ENCODE peak calls at places on chromosomes 1 and 21, in six cellular contexts. R, V, P, T, W and Z are unnamed samples.

GRCh38 chr1:153428790-153429189 is 12.5 kb downstream of the S100A7A start:
- DNase-seq in T (no peak), V (no peak), P (no peak), R (no peak), W (no peak), Z (peak)

GRCh38 chr1:225980005-225980404 is 19.1 kb downstream of the SDE2 start:
- DNase-seq in V (no peak), R (no peak), T (no peak), W (no peak), P (no peak), Z (no peak)

GRCh38 chr1:80582980-80583379 is 1217.8 kb upstream of the ADGRL2 start:
- DNase-seq in T (no peak), R (no peak), W (no peak), V (no peak), P (no peak), Z (no peak)

GRCh38 chr21:35441868-35442582 is 392.9 kb upstream of the RUNX1 start:
- DNase-seq in V (no peak), T (no peak), W (no peak), P (no peak), R (no peak), Z (no peak)

GRCh38 chr21:21731626-21732025 is 733.4 kb downstream of the NCAM2 start:
- DNase-seq in P (no peak), V (no peak), T (no peak), W (no peak), R (no peak), Z (no peak)

GRCh38 chr1:114979278-114979891 is 50.2 kb upstream of the TSHB start:
- DNase-seq in P (peak), T (peak), R (peak), V (peak), W (peak), Z (peak)

GRCh38 chr1:214549604-214550338 is 1.6 kb downstream of the PTPN14 start:
- DNase-seq in W (no peak), V (no peak), T (peak), P (no peak), R (no peak), Z (no peak)

GRCh38 chr1:98817830-98818229 is 156.3 kb downstream of the SNX7 start:
- DNase-seq in R (no peak), P (no peak), T (no peak), V (no peak), W (no peak), Z (no peak)

GRCh38 chr1:226181996-226182714 is 4.4 kb downstream of the ACBD3 start:
- DNase-seq in P (peak), T (peak), V (peak), R (peak), W (no peak), Z (peak)

GRCh38 chr1:2236695-2237677 is 8.9 kb downstream of the SKI start:
- DNase-seq in V (no peak), R (no peak), T (no peak), P (no peak), W (no peak), Z (peak)

GRCh38 chr1:66296901-66297300 is 237.1 kb upstream of the SGIP1 start:
- DNase-seq in W (no peak), V (no peak), R (no peak), T (no peak), P (no peak), Z (no peak)

GRCh38 chr1:185373813-185374524 is 56.9 kb upstream of the IVNS1ABP start:
- DNase-seq in V (no peak), P (no peak), T (peak), W (no peak), R (no peak), Z (no peak)

GRCh38 chr1:86356247-86356646 is 39.9 kb downstream of the ODF2L start:
- DNase-seq in W (no peak), T (no peak), R (no peak), V (no peak), P (no peak), Z (no peak)

GRCh38 chr1:62306065-62306464 is 13.2 kb downstream of the KANK4 start:
- DNase-seq in W (no peak), P (no peak), R (no peak), V (no peak), T (no peak), Z (no peak)

GRCh38 chr21:34337741-34338140 is 26.1 kb upstream of the KCNE2 start:
- DNase-seq in W (no peak), T (peak), P (no peak), V (no peak), R (peak), Z (peak)

GRCh38 chr1:80417651-80418050 is 1383.1 kb upstream of the ADGRL2 start:
- DNase-seq in R (peak), P (no peak), V (no peak), W (no peak), T (peak), Z (no peak)

GRCh38 chr1:178143730-178144343 is 49.9 kb downstream of the RASAL2 start:
- DNase-seq in V (peak), W (no peak), R (no peak), T (peak), P (no peak), Z (no peak)

GRCh38 chr21:33989440-33989839 is 73.8 kb upstream of the ATP5PO start:
- DNase-seq in T (no peak), V (no peak), R (no peak), P (no peak), W (no peak), Z (peak)

GRCh38 chr1:204972461-204972860 is 70.6 kb upstream of the CNTN2 start:
- DNase-seq in W (no peak), R (no peak), V (no peak), T (peak), P (no peak), Z (no peak)

GRCh38 chr1:31412732-31413404 is at the start of gene SERINC2:
- DNase-seq in W (no peak), P (no peak), T (peak), V (no peak), R (peak), Z (no peak)

GRCh38 chr1:232280910-232281309 is 349.0 kb downstream of the SIPA1L2 start:
- DNase-seq in P (no peak), R (no peak), T (no peak), W (no peak), V (no peak), Z (no peak)

GRCh38 chr1:34871443-34872132 is 12.0 kb upstream of the SMIM12 start:
- DNase-seq in R (no peak), V (no peak), W (no peak), T (peak), P (no peak), Z (no peak)

GRCh38 chr1:228198977-228199590 is 8.8 kb upstream of the OBSCN start:
- DNase-seq in R (peak), P (no peak), W (no peak), T (peak), V (no peak), Z (no peak)

GRCh38 chr1:85078903-85079302 is 30.6 kb upstream of the MCOLN3 start:
- DNase-seq in W (no peak), R (peak), V (no peak), P (no peak), T (peak), Z (no peak)

GRCh38 chr1:100517517-100517916 is 20.4 kb upstream of the GPR88 start:
- DNase-seq in P (no peak), V (no peak), W (no peak), T (no peak), R (no peak), Z (no peak)

GRCh38 chr1:89605692-89606091 is 27.2 kb upstream of the LRRC8C start:
- DNase-seq in P (no peak), V (no peak), T (peak), W (no peak), R (peak), Z (no peak)